ENCODE peak calls at places on chromosomes 16 and 17, in ten cellular contexts. U, K, Z, Q, B, M, Y, H, X and C are unnamed samples.

GRCh38 chr17:73576556-73576955 is 67.7 kb downstream of the SDK2 start:
- DNase-seq in U (no peak), K (no peak), Z (no peak), Q (no peak), B (no peak), M (no peak), Y (no peak), H (no peak), X (no peak), C (no peak)

GRCh38 chr17:55561316-55561972 is 50.2 kb upstream of the SMIM36 start:
- DNase-seq in U (no peak), K (no peak), Z (no peak), Q (no peak), B (no peak), M (no peak), Y (no peak), H (no peak), X (no peak), C (no peak)

GRCh38 chr17:17783825-17784598 is 52.8 kb downstream of the SREBF1 start:
- DNase-seq in U (no peak), K (no peak), Z (no peak), Q (no peak), B (no peak), M (no peak), Y (no peak), H (no peak), X (peak; percentile 60), C (peak; percentile 58)

GRCh38 chr17:633641-634091 is 81.0 kb downstream of the VPS53 start:
- DNase-seq in U (no peak), K (no peak), Z (no peak), Q (no peak), B (no peak), M (no peak), Y (no peak), H (no peak), X (no peak), C (no peak)

GRCh38 chr16:53502331-53503269 is at the start of gene AKTIP:
- DNase-seq in U (peak; percentile 79), K (no peak), Z (no peak), Q (peak; percentile 62), B (peak; percentile 68), M (no peak), Y (no peak), H (peak; percentile 68), X (peak; percentile 83), C (peak; percentile 64)

GRCh38 chr16:64196444-64196843 is 925.4 kb downstream of the CDH11 start:
- DNase-seq in U (no peak), K (no peak), Z (no peak), Q (no peak), B (no peak), M (no peak), Y (no peak), H (no peak), X (no peak), C (no peak)

GRCh38 chr16:81786321-81786720 is 7.2 kb downstream of the PLCG2 start:
- DNase-seq in U (peak; percentile 87), K (no peak), Z (no peak), Q (no peak), B (no peak), M (peak; percentile 48), Y (no peak), H (no peak), X (no peak), C (no peak)

GRCh38 chr17:39757931-39758873 is 20.5 kb downstream of the GRB7 start:
- DNase-seq in U (no peak), K (no peak), Z (no peak), Q (peak; percentile 62), B (no peak), M (no peak), Y (no peak), H (peak; percentile 52), X (no peak), C (no peak)

GRCh38 chr16:50884066-50884860 is 142.4 kb downstream of the CYLD start:
- DNase-seq in U (no peak), K (no peak), Z (no peak), Q (no peak), B (no peak), M (no peak), Y (no peak), H (peak; percentile 57), X (no peak), C (no peak)